ENCODE peak calls at places on chromosomes 7 and 10, in six cellular contexts. Q is SK-N-SH, I is PC-3, G is HCT116, F is neural progenitor cell, R is hepatocyte. B is an unnamed sample.

GRCh38 chr10:79221110-79222051 is 125.9 kb upstream of the PPIF start:
- DNase-seq in Q (peak; percentile 84), I (no peak), G (no peak), F (peak; percentile 85), R (peak; percentile 82), B (no peak)

GRCh38 chr7:121832347-121832746 is 40.6 kb upstream of the PTPRZ1 start:
- DNase-seq in Q (no peak), I (no peak), G (no peak), F (no peak), R (no peak), B (no peak)

GRCh38 chr10:14062528-14063260 is 268.0 kb downstream of the FRMD4A start:
- DNase-seq in Q (no peak), I (no peak), G (no peak), F (no peak), R (no peak), B (no peak)

GRCh38 chr7:39741942-39742623 is 118.7 kb downstream of the RALA start:
- DNase-seq in Q (peak; percentile 37), I (peak; percentile 36), G (no peak), F (peak; percentile 78), R (peak; percentile 58), B (peak; percentile 19)

GRCh38 chr10:87861566-87861952 is 1.8 kb downstream of the KLLN start:
- DNase-seq in Q (no peak), I (peak; percentile 84), G (no peak), F (peak; percentile 74), R (peak; percentile 87), B (peak; percentile 62)

GRCh38 chr7:151085691-151086620 is at the start of gene AGAP3:
- DNase-seq in Q (peak; percentile 99), I (peak; percentile 71), G (peak; percentile 67), F (peak; percentile 95), R (peak; percentile 91), B (peak; percentile 85)

GRCh38 chr7:6284461-6285360 is 12.3 kb upstream of the CYTH3 start:
- DNase-seq in Q (no peak), I (peak; percentile 90), G (peak; percentile 77), F (no peak), R (no peak), B (no peak)

GRCh38 chr7:148306759-148307158 is 283.8 kb upstream of the C7orf33 start:
- DNase-seq in Q (no peak), I (no peak), G (no peak), F (no peak), R (no peak), B (no peak)

GRCh38 chr10:71266147-71266917 is 52.7 kb upstream of the SLC29A3 start:
- DNase-seq in Q (peak; percentile 76), I (no peak), G (no peak), F (no peak), R (peak; percentile 72), B (no peak)

GRCh38 chr10:133006806-133007205 is 64.4 kb upstream of the CFAP46 start:
- DNase-seq in Q (no peak), I (no peak), G (no peak), F (no peak), R (no peak), B (no peak)

GRCh38 chr10:124151466-124152095 is 58.2 kb upstream of the CHST15 start:
- DNase-seq in Q (no peak), I (no peak), G (no peak), F (no peak), R (no peak), B (no peak)

GRCh38 chr10:118818621-118819221 is 64.0 kb upstream of the CACUL1 start:
- DNase-seq in Q (peak; percentile 85), I (no peak), G (no peak), F (no peak), R (no peak), B (no peak)

GRCh38 chr7:100911484-100911883 is 15.8 kb upstream of the ACHE start:
- DNase-seq in Q (no peak), I (no peak), G (no peak), F (no peak), R (no peak), B (no peak)

DNA sequence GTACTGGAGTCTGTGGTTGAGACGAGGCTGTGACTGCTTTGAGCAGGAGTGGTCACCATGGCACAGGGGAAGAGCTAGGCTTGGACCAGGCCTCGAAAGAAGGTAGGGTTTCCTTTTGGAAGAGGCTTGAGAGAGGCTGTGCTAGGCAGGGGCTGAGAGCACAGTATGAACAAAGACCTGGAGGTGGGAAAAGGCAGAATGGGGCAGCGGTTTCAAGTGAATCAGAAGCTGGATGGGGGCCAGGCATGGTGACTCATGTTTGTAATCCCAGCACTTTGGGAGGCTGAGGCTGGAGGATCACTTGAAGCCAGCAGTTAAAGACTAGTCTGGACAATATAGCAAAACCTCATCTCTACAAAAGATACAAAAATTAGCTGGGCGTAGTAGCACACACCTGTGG is 65.9 kb downstream of the CLIP2 start:
- DNase-seq in Q (no peak), I (peak; percentile 88), G (peak; percentile 75), F (no peak), R (no peak), B (no peak)
- TF ChIP-seq EZH2phosphoT487 in Q (no peak), I (no peak), G (no peak), F (no peak), R (no peak), B (no peak)

GRCh38 chr7:77696057-77696642 is at the start of gene RSBN1L:
- DNase-seq in Q (peak; percentile 99), I (peak; percentile 96), G (peak; percentile 92), F (peak; percentile 99), R (peak; percentile 99), B (peak; percentile 99)
- TF ChIP-seq CTCF in Q (peak; percentile 47), I (peak; percentile 15), G (peak; percentile 39), F (peak; percentile 46), R (peak; percentile 17), B (peak; percentile 34)

GRCh38 chr7:142867097-142867378 is 12.2 kb downstream of the EPHB6 start:
- DNase-seq in Q (no peak), I (no peak), G (no peak), F (no peak), R (no peak), B (no peak)
- TF ChIP-seq EZH2phosphoT487 in Q (no peak), I (no peak), G (no peak), F (no peak), R (no peak), B (no peak)

DNA sequence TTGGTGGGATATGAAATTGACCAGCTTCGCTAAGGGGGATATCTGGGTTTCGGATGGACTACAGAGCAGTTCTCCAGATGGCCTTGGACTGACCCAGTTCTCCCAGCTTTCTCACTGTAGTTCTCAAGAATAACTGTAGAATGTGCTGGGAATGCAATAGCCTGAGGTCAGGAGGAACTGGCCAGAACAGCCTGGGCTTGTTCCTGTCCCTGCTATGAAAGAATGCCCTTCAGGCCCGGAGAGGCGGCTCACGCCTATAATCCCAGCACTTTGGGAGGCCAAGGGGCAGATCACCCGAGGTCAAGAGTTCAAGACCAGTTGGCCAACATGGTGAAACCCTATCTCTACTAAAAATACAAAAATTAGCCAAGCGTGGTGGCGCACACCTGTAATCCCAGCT is 12.3 kb upstream of the TSPAN14 start:
- DNase-seq in Q (no peak), I (no peak), G (no peak), F (no peak), R (no peak), B (no peak)
- TF ChIP-seq CTCF in Q (no peak), I (no peak), G (no peak), F (no peak), R (no peak), B (no peak)

DNA sequence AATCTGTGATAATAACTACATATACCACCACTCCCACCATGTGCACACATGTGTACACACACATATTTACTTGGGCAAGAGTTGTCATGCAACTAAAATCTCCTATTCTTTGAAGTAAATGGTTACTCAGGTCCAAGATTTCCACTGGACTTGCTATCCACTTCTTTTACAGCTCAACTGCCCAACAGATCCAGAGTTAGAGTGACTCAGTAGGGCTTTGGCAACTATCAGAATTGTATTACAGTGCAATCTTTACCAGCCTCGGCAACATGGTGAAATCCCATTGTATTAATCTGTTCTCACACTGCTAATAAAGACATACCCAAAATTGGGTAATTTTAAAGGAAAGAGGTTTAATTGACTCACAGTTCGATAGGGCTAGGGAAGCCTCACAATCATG is 51.9 kb upstream of the ABLIM1 start:
- DNase-seq in Q (no peak), I (peak; percentile 35), G (no peak), F (no peak), R (no peak), B (no peak)
- TF ChIP-seq EZH2phosphoT487 in Q (no peak), I (no peak), G (no peak), F (no peak), R (no peak), B (no peak)

DNA sequence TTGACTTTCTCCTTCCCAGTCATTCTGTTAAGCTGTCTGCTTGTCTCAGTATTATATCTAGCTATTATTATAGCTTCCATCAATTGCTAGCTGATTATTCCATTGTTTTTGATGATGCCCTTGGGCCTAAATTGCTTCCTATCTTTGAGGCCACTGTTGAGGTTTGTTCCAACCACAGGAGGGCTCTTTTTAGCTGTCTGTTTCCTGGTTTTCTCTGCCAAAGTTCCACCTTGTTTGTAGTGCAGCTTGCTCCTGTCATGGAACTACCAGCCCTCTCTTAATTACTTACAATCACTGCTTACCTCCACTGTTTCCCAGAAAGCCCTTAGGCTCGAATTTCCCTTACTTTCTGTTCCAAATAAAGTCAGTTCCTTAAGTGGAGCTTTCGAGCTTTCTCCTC is 118.7 kb upstream of the SEC61G start:
- DNase-seq in Q (no peak), I (peak; percentile 54), G (peak; percentile 7), F (no peak), R (no peak), B (no peak)
- TF ChIP-seq CTCF in Q (peak; percentile 32), I (peak; percentile 56), G (no peak), F (no peak), R (peak; percentile 41), B (no peak)

GRCh38 chr7:33692956-33693355 is 212.4 kb upstream of the BMPER start:
- DNase-seq in Q (no peak), I (peak; percentile 62), G (no peak), F (no peak), R (no peak), B (no peak)

GRCh38 chr7:33698006-33698405 is 207.3 kb upstream of the BMPER start:
- DNase-seq in Q (no peak), I (no peak), G (no peak), F (no peak), R (peak; percentile 28), B (no peak)

GRCh38 chr7:33698692-33699128 is 206.6 kb upstream of the BMPER start:
- DNase-seq in Q (no peak), I (no peak), G (no peak), F (no peak), R (peak; percentile 49), B (no peak)

GRCh38 chr7:33694006-33694405 is 211.3 kb upstream of the BMPER start:
- DNase-seq in Q (no peak), I (no peak), G (no peak), F (no peak), R (no peak), B (no peak)
- TF ChIP-seq EZH2phosphoT487 in Q (no peak), I (no peak), G (no peak), F (no peak), R (no peak), B (no peak)

B was measured in MM.1S.